ENCODE peak calls at places on chromosome 18, in seven cellular contexts. One of them, this sample, is unnamed.

GRCh38 chr18:38606841-38607240 is 1041.2 kb upstream of the CELF4 start:
- DNase-seq in neuronal stem cell: no peak
- DNase-seq in PC-3: no peak
- DNase-seq in ovary: no peak
- DNase-seq in Peyer's patch: no peak
- DNase-seq in GM23338: no peak
- DNase-seq in stomach: no peak
- DNase-seq in this sample: no peak

GRCh38 chr18:30302181-30302580 is 740.4 kb downstream of the DSC3 start:
- DNase-seq in neuronal stem cell: no peak
- DNase-seq in PC-3: peak
- DNase-seq in ovary: no peak
- DNase-seq in Peyer's patch: no peak
- DNase-seq in GM23338: no peak
- DNase-seq in stomach: no peak
- DNase-seq in this sample: no peak

GRCh38 chr18:48675912-48676311 is 137.1 kb downstream of the CTIF start:
- DNase-seq in neuronal stem cell: no peak
- DNase-seq in PC-3: no peak
- DNase-seq in ovary: no peak
- DNase-seq in Peyer's patch: no peak
- DNase-seq in GM23338: no peak
- DNase-seq in stomach: no peak
- DNase-seq in this sample: peak

GRCh38 chr18:8721094-8721669 is 15.8 kb downstream of the MTCL1 start:
- DNase-seq in neuronal stem cell: no peak
- DNase-seq in PC-3: no peak
- DNase-seq in ovary: no peak
- DNase-seq in Peyer's patch: no peak
- DNase-seq in GM23338: peak
- DNase-seq in stomach: no peak
- DNase-seq in this sample: no peak

GRCh38 chr18:5417342-5417741 is 121.8 kb upstream of the ZBTB14 start:
- DNase-seq in neuronal stem cell: no peak
- DNase-seq in PC-3: no peak
- DNase-seq in ovary: no peak
- DNase-seq in Peyer's patch: no peak
- DNase-seq in GM23338: no peak
- DNase-seq in stomach: no peak
- DNase-seq in this sample: no peak

GRCh38 chr18:13381907-13382682 is 163.5 kb downstream of the LDLRAD4 start:
- DNase-seq in neuronal stem cell: no peak
- DNase-seq in PC-3: no peak
- DNase-seq in ovary: peak
- DNase-seq in Peyer's patch: peak
- DNase-seq in GM23338: no peak
- DNase-seq in stomach: peak
- DNase-seq in this sample: peak

GRCh38 chr18:48354746-48355260 is 54.4 kb downstream of the ZBTB7C start:
- DNase-seq in neuronal stem cell: no peak
- DNase-seq in PC-3: no peak
- DNase-seq in ovary: no peak
- DNase-seq in Peyer's patch: no peak
- DNase-seq in GM23338: no peak
- DNase-seq in stomach: peak
- DNase-seq in this sample: no peak

GRCh38 chr18:57621252-57621607 is 406 bp downstream of the NARS1 start:
- DNase-seq in neuronal stem cell: no peak
- DNase-seq in PC-3: peak
- DNase-seq in ovary: no peak
- DNase-seq in Peyer's patch: no peak
- DNase-seq in GM23338: no peak
- DNase-seq in stomach: peak
- DNase-seq in this sample: no peak

GRCh38 chr18:52337286-52337685 is 2.7 kb upstream of the DCC start:
- DNase-seq in neuronal stem cell: no peak
- DNase-seq in PC-3: peak
- DNase-seq in ovary: no peak
- DNase-seq in Peyer's patch: no peak
- DNase-seq in GM23338: no peak
- DNase-seq in stomach: no peak
- DNase-seq in this sample: no peak

GRCh38 chr18:48788378-48788777 is 162.4 kb downstream of the SMAD7 start:
- DNase-seq in neuronal stem cell: no peak
- DNase-seq in PC-3: no peak
- DNase-seq in ovary: no peak
- DNase-seq in Peyer's patch: no peak
- DNase-seq in GM23338: no peak
- DNase-seq in stomach: no peak
- DNase-seq in this sample: no peak

GRCh38 chr18:26568926-26569700 is 20.8 kb upstream of the KCTD1 start:
- DNase-seq in neuronal stem cell: no peak
- DNase-seq in PC-3: no peak
- DNase-seq in ovary: no peak
- DNase-seq in Peyer's patch: no peak
- DNase-seq in GM23338: no peak
- DNase-seq in stomach: no peak
- DNase-seq in this sample: no peak

GRCh38 chr18:22221350-22221749 is 52.0 kb downstream of the GATA6 start:
- DNase-seq in neuronal stem cell: no peak
- DNase-seq in PC-3: no peak
- DNase-seq in ovary: no peak
- DNase-seq in Peyer's patch: no peak
- DNase-seq in GM23338: no peak
- DNase-seq in stomach: no peak
- DNase-seq in this sample: no peak

GRCh38 chr18:36872329-36872728 is 43.4 kb downstream of the KIAA1328 start:
- DNase-seq in neuronal stem cell: no peak
- DNase-seq in PC-3: no peak
- DNase-seq in ovary: no peak
- DNase-seq in Peyer's patch: no peak
- DNase-seq in GM23338: peak
- DNase-seq in stomach: no peak
- DNase-seq in this sample: no peak

GRCh38 chr18:51006948-51007786 is 22.8 kb upstream of the SMAD4 start:
- DNase-seq in neuronal stem cell: no peak
- DNase-seq in PC-3: no peak
- DNase-seq in ovary: no peak
- DNase-seq in Peyer's patch: no peak
- DNase-seq in GM23338: no peak
- DNase-seq in stomach: no peak
- DNase-seq in this sample: no peak

GRCh38 chr18:72613589-72613988 is 69.4 kb upstream of the CBLN2 start:
- DNase-seq in neuronal stem cell: no peak
- DNase-seq in PC-3: peak
- DNase-seq in ovary: no peak
- DNase-seq in Peyer's patch: no peak
- DNase-seq in GM23338: no peak
- DNase-seq in stomach: no peak
- DNase-seq in this sample: no peak

GRCh38 chr18:31120594-31120993 is 18.4 kb upstream of the DSC2 start:
- DNase-seq in neuronal stem cell: no peak
- DNase-seq in PC-3: no peak
- DNase-seq in ovary: no peak
- DNase-seq in Peyer's patch: no peak
- DNase-seq in GM23338: no peak
- DNase-seq in stomach: no peak
- DNase-seq in this sample: no peak

GRCh38 chr18:9849407-9849961 is 36.3 kb upstream of the TXNDC2 start:
- DNase-seq in neuronal stem cell: no peak
- DNase-seq in PC-3: peak
- DNase-seq in ovary: no peak
- DNase-seq in Peyer's patch: no peak
- DNase-seq in GM23338: no peak
- DNase-seq in stomach: peak
- DNase-seq in this sample: no peak

GRCh38 chr18:35740616-35741015 is 159.1 kb downstream of the GALNT1 start:
- DNase-seq in neuronal stem cell: no peak
- DNase-seq in PC-3: no peak
- DNase-seq in ovary: no peak
- DNase-seq in Peyer's patch: no peak
- DNase-seq in GM23338: no peak
- DNase-seq in stomach: no peak
- DNase-seq in this sample: no peak

GRCh38 chr18:59344990-59345389 is 14.1 kb downstream of the LMAN1 start:
- DNase-seq in neuronal stem cell: no peak
- DNase-seq in PC-3: no peak
- DNase-seq in ovary: no peak
- DNase-seq in Peyer's patch: no peak
- DNase-seq in GM23338: no peak
- DNase-seq in stomach: no peak
- DNase-seq in this sample: no peak

GRCh38 chr18:61748024-61748423 is 144.8 kb downstream of the RNF152 start:
- DNase-seq in neuronal stem cell: no peak
- DNase-seq in PC-3: no peak
- DNase-seq in ovary: no peak
- DNase-seq in Peyer's patch: no peak
- DNase-seq in GM23338: peak
- DNase-seq in stomach: no peak
- DNase-seq in this sample: peak

GRCh38 chr18:9961031-9961430 is 47.2 kb downstream of the VAPA start:
- DNase-seq in neuronal stem cell: no peak
- DNase-seq in PC-3: no peak
- DNase-seq in ovary: no peak
- DNase-seq in Peyer's patch: no peak
- DNase-seq in GM23338: no peak
- DNase-seq in stomach: no peak
- DNase-seq in this sample: no peak

DNA sequence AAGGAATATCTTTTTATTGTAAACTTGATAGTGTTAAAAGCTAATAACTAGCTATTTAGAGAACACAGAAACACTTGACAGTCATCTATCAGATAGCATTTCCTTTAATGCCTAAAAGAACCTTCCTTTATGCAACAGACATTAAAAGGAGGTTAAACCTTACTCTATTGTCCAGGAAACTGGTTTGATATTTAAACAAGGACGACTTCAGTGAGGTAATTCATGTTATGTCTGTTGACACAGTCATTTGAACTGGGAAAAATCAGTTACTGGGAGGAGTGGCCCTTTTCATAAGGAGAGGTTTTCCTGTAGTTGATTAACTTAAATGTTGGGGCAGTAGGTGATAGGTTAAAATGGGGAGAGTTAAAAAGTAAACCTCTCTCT is 6.7 kb downstream of the TGIF1 start:
- DNase-seq in neuronal stem cell: no peak
- DNase-seq in PC-3: peak
- DNase-seq in ovary: no peak
- DNase-seq in Peyer's patch: no peak
- DNase-seq in GM23338: no peak
- DNase-seq in stomach: no peak
- DNase-seq in this sample: no peak
- H3K27ac ChIP-seq in neuronal stem cell: no peak
- H3K27ac ChIP-seq in PC-3: peak
- H3K27ac ChIP-seq in ovary: no peak
- H3K27ac ChIP-seq in Peyer's patch: peak
- H3K27ac ChIP-seq in GM23338: peak
- H3K27ac ChIP-seq in stomach: peak
- H3K27ac ChIP-seq in this sample: no peak

GRCh38 chr18:54232485-54233227 is 8.2 kb upstream of the MBD2 start:
- DNase-seq in neuronal stem cell: no peak
- DNase-seq in PC-3: no peak
- DNase-seq in ovary: no peak
- DNase-seq in Peyer's patch: no peak
- DNase-seq in GM23338: peak
- DNase-seq in stomach: no peak
- DNase-seq in this sample: no peak
- H3K27ac ChIP-seq in neuronal stem cell: no peak
- H3K27ac ChIP-seq in PC-3: no peak
- H3K27ac ChIP-seq in ovary: no peak
- H3K27ac ChIP-seq in Peyer's patch: no peak
- H3K27ac ChIP-seq in GM23338: peak
- H3K27ac ChIP-seq in stomach: no peak
- H3K27ac ChIP-seq in this sample: no peak

DNA sequence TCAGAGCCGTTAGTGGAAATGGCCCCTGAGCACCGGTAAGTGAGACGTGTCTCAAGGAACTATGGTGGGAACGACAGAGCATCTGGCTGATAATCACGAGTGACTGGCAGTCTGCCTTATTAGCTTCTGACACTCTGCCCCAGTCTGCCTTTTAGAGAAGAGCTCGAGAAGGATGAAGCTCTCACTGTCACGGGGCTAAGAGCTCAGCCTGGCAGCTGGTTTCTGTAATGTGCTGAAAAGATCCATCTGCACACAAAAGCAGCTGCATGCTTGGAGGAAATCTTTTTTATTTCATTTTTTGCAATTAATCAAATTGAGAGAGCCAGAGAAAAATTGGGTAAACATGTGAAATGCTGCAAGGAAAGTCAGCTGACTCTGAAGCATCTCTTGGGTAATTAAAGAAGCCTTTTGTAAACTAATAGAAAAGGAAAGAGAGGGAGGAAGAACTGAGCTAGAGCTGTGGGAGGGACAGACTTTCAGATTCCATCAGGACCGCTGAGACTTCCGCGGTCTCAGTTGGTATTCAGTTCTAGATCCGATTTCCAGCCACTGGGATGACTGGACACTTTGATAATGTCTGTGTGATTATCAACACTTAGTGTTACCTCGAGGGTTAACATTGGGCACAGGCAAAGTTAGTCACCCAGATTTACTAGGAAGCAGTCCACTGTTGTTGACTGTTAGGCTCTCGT is 24.4 kb downstream of the MBP start:
- DNase-seq in neuronal stem cell: no peak
- DNase-seq in PC-3: no peak
- DNase-seq in ovary: peak
- DNase-seq in Peyer's patch: peak
- DNase-seq in GM23338: no peak
- DNase-seq in stomach: no peak
- DNase-seq in this sample: peak
- H3K27ac ChIP-seq in neuronal stem cell: peak
- H3K27ac ChIP-seq in PC-3: no peak
- H3K27ac ChIP-seq in ovary: peak
- H3K27ac ChIP-seq in Peyer's patch: peak
- H3K27ac ChIP-seq in GM23338: no peak
- H3K27ac ChIP-seq in stomach: peak
- H3K27ac ChIP-seq in this sample: peak

GRCh38 chr18:27595121-27595848 is 410.2 kb upstream of the CHST9 start:
- DNase-seq in neuronal stem cell: no peak
- DNase-seq in PC-3: no peak
- DNase-seq in ovary: no peak
- DNase-seq in Peyer's patch: no peak
- DNase-seq in GM23338: peak
- DNase-seq in stomach: no peak
- DNase-seq in this sample: no peak

GRCh38 chr18:27604583-27604982 is 419.5 kb upstream of the CHST9 start:
- DNase-seq in neuronal stem cell: no peak
- DNase-seq in PC-3: peak
- DNase-seq in ovary: no peak
- DNase-seq in Peyer's patch: no peak
- DNase-seq in GM23338: peak
- DNase-seq in stomach: no peak
- DNase-seq in this sample: no peak

GRCh38 chr18:27600245-27600644 is 415.1 kb upstream of the CHST9 start:
- DNase-seq in neuronal stem cell: no peak
- DNase-seq in PC-3: no peak
- DNase-seq in ovary: no peak
- DNase-seq in Peyer's patch: no peak
- DNase-seq in GM23338: no peak
- DNase-seq in stomach: no peak
- DNase-seq in this sample: no peak

GRCh38 chr18:27602092-27602491 is 417.0 kb upstream of the CHST9 start:
- DNase-seq in neuronal stem cell: no peak
- DNase-seq in PC-3: no peak
- DNase-seq in ovary: no peak
- DNase-seq in Peyer's patch: no peak
- DNase-seq in GM23338: no peak
- DNase-seq in stomach: no peak
- DNase-seq in this sample: no peak

GRCh38 chr18:27599202-27599829 is 414.2 kb upstream of the CHST9 start:
- DNase-seq in neuronal stem cell: peak
- DNase-seq in PC-3: peak
- DNase-seq in ovary: no peak
- DNase-seq in Peyer's patch: no peak
- DNase-seq in GM23338: peak
- DNase-seq in stomach: peak
- DNase-seq in this sample: no peak
- H3K27ac ChIP-seq in neuronal stem cell: no peak
- H3K27ac ChIP-seq in PC-3: no peak
- H3K27ac ChIP-seq in ovary: no peak
- H3K27ac ChIP-seq in Peyer's patch: no peak
- H3K27ac ChIP-seq in GM23338: no peak
- H3K27ac ChIP-seq in stomach: no peak
- H3K27ac ChIP-seq in this sample: no peak